ENCODE peak calls at places on chromosomes 7 and 10, in five cellular contexts. One of them, this sample, is unnamed.
A peak's percentile ranks its signal among the peaks of the same experiment; 100 is the strongest.

GRCh38 chr10:133278577-133279265 is 2.1 kb upstream of the ADAM8 start:
- DNase-seq in IMR-90: peak; percentile 49
- DNase-seq in HCT116: no peak
- DNase-seq in PC-3: peak; percentile 89
- DNase-seq in mammary epithelial cell: peak; percentile 89
- DNase-seq in this sample: peak; percentile 83

GRCh38 chr10:1464866-1465265 is 272.5 kb downstream of the ADARB2 start:
- DNase-seq in IMR-90: no peak
- DNase-seq in HCT116: no peak
- DNase-seq in PC-3: no peak
- DNase-seq in mammary epithelial cell: no peak
- DNase-seq in this sample: no peak

GRCh38 chr7:30143748-30144251 is 9.0 kb downstream of the MTURN start:
- DNase-seq in IMR-90: peak; percentile 62
- DNase-seq in HCT116: no peak
- DNase-seq in PC-3: peak; percentile 98
- DNase-seq in mammary epithelial cell: peak; percentile 85
- DNase-seq in this sample: no peak

GRCh38 chr10:80552151-80552646 is 14.5 kb downstream of the SH2D4B start:
- DNase-seq in IMR-90: no peak
- DNase-seq in HCT116: no peak
- DNase-seq in PC-3: no peak
- DNase-seq in mammary epithelial cell: no peak
- DNase-seq in this sample: peak; percentile 49

GRCh38 chr10:121070257-121070656 is 219.1 kb downstream of the WDR11 start:
- DNase-seq in IMR-90: no peak
- DNase-seq in HCT116: peak; percentile 59
- DNase-seq in PC-3: peak; percentile 15
- DNase-seq in mammary epithelial cell: peak; percentile 35
- DNase-seq in this sample: peak; percentile 51

GRCh38 chr10:31621733-31622132 is 302.7 kb downstream of the ZEB1 start:
- DNase-seq in IMR-90: no peak
- DNase-seq in HCT116: no peak
- DNase-seq in PC-3: no peak
- DNase-seq in mammary epithelial cell: no peak
- DNase-seq in this sample: no peak

GRCh38 chr7:48742046-48742445 is 182.3 kb upstream of the CDC14C start:
- DNase-seq in IMR-90: no peak
- DNase-seq in HCT116: no peak
- DNase-seq in PC-3: no peak
- DNase-seq in mammary epithelial cell: no peak
- DNase-seq in this sample: no peak

GRCh38 chr7:119963654-119964053 is 309.3 kb upstream of the KCND2 start:
- DNase-seq in IMR-90: no peak
- DNase-seq in HCT116: no peak
- DNase-seq in PC-3: no peak
- DNase-seq in mammary epithelial cell: no peak
- DNase-seq in this sample: no peak

GRCh38 chr7:66758964-66759628 is 18.6 kb downstream of the RABGEF1 start:
- DNase-seq in IMR-90: no peak
- DNase-seq in HCT116: no peak
- DNase-seq in PC-3: no peak
- DNase-seq in mammary epithelial cell: no peak
- DNase-seq in this sample: no peak

GRCh38 chr7:4715385-4715770 is 33.3 kb downstream of the FOXK1 start:
- DNase-seq in IMR-90: peak; percentile 88
- DNase-seq in HCT116: no peak
- DNase-seq in PC-3: no peak
- DNase-seq in mammary epithelial cell: peak; percentile 89
- DNase-seq in this sample: no peak

GRCh38 chr7:37281368-37282092 is 167.1 kb downstream of the ELMO1 start:
- DNase-seq in IMR-90: no peak
- DNase-seq in HCT116: no peak
- DNase-seq in PC-3: no peak
- DNase-seq in mammary epithelial cell: no peak
- DNase-seq in this sample: no peak

GRCh38 chr7:137930616-137931015 is 71.3 kb downstream of the CREB3L2 start:
- DNase-seq in IMR-90: peak; percentile 97
- DNase-seq in HCT116: no peak
- DNase-seq in PC-3: peak; percentile 88
- DNase-seq in mammary epithelial cell: peak; percentile 92
- DNase-seq in this sample: no peak

GRCh38 chr7:100568936-100569844 is 4.5 kb downstream of the SAP25 start:
- DNase-seq in IMR-90: no peak
- DNase-seq in HCT116: no peak
- DNase-seq in PC-3: no peak
- DNase-seq in mammary epithelial cell: no peak
- DNase-seq in this sample: peak; percentile 80

GRCh38 chr7:17660116-17660515 is 280.2 kb downstream of the SNX13 start:
- DNase-seq in IMR-90: peak; percentile 89
- DNase-seq in HCT116: no peak
- DNase-seq in PC-3: no peak
- DNase-seq in mammary epithelial cell: peak; percentile 52
- DNase-seq in this sample: no peak
- H3K27ac ChIP-seq in IMR-90: peak overlapping the region; percentile 58
- H3K27ac ChIP-seq in HCT116: no peak overlapping the region
- H3K27ac ChIP-seq in PC-3: no peak overlapping the region
- H3K27ac ChIP-seq in mammary epithelial cell: no peak overlapping the region
- H3K27ac ChIP-seq in this sample: no peak overlapping the region

GRCh38 chr10:104638861-104639594 is 2.1 kb upstream of the SORCS3 start:
- DNase-seq in IMR-90: no peak
- DNase-seq in HCT116: no peak
- DNase-seq in PC-3: no peak
- DNase-seq in mammary epithelial cell: no peak
- DNase-seq in this sample: peak; percentile 68
- TF ChIP-seq CTCF in IMR-90: no peak
- TF ChIP-seq CTCF in HCT116: no peak
- TF ChIP-seq CTCF in PC-3: no peak
- TF ChIP-seq CTCF in mammary epithelial cell: peak; percentile 55
- TF ChIP-seq CTCF in this sample: peak; percentile 67

DNA sequence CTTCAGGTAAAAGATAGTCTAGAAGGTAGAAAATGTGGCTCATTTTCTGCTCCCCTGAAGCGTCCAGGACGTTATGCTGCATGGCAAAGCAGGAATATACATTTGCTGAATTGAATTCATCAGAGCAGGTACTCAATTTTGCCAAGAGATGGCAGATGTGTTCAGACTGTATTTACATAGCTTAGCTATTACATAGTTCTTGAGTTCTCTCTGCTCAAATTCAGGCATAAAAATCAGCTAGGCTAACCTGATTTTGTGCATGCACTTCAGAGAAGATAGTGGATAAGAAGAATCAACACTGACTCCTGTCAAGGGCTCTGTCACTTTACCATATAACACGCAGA is 209.2 kb upstream of the FAM3C start:
- DNase-seq in IMR-90: peak; percentile 6
- DNase-seq in HCT116: no peak
- DNase-seq in PC-3: peak; percentile 12
- DNase-seq in mammary epithelial cell: peak; percentile 46
- DNase-seq in this sample: peak; percentile 39
- H2AFZ ChIP-seq in IMR-90: no peak overlapping the region
- H2AFZ ChIP-seq in HCT116: peak overlapping the region; percentile 18
- H2AFZ ChIP-seq in PC-3: no peak overlapping the region
- H2AFZ ChIP-seq in mammary epithelial cell: peak overlapping the region; percentile 59
- H2AFZ ChIP-seq in this sample: no peak overlapping the region

DNA sequence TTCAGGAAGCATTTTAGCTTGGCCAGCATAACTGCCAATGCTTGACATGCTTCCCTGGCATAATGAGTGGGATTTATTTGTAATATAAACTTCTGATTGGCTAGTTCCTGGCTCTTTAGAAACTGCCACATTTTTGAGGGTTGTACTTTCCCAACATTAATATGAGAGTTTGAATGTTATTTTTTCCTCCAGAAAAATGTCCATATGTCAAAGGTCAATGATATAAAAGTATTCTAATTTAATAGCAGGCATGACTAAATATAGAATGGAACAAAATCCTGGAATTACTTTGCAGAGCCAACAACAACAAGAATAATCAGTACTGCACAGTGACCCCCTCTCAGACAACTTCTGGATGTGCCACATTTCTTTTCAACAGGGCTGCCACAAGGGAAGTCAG is 352.6 kb downstream of the PRPF18 start:
- DNase-seq in IMR-90: peak; percentile 41
- DNase-seq in HCT116: no peak
- DNase-seq in PC-3: no peak
- DNase-seq in mammary epithelial cell: no peak
- DNase-seq in this sample: no peak
- H3K27ac ChIP-seq in IMR-90: no peak overlapping the region
- H3K27ac ChIP-seq in HCT116: no peak overlapping the region
- H3K27ac ChIP-seq in PC-3: no peak overlapping the region
- H3K27ac ChIP-seq in mammary epithelial cell: no peak overlapping the region
- H3K27ac ChIP-seq in this sample: no peak overlapping the region

DNA sequence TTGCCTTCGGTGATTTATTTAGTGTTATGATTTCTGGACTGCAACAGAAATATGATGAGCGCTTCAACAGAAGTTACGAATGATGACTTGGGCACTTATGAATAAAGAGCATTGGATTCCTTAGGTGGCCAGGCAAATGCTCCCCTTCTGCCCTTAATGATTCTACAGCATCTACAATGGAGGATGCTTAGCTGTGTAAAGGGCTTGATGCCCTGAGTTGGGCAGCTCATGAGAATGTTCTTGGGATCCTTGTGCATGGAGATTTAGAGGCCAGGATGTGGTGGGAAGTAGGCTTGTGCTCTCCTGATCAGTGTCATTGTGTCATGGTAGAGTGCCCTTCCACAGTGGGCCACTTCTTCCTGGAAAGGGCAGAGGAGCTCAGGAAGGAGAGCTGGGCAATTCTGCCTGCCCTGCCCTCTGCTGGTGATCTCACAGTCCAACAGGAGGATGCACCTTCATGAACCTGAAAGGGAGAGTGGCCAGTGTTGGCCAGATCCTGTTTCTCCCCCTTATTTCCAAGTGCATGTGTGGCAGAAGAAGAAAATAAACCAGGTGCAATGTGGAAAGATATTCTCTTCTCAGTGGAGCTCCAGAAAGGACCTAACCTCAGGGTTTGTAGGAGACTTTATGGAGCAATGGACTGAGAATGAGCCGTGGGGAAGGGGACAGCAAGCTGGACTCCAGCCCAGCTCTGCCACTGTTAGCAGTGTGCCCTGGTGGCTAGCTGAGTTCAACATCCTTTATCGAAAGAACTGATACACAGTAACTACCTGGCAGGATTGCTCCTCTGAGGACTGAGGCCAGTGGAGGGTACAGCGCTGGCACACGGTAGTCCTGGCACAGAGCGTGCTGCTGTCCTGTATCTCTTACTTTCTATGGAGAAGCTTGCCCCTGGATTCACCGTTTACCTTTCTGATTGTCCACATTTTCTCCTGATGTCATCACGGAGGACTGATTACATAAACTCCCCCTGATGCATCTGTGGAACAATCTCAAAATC is 182.9 kb downstream of the BMPER start:
- DNase-seq in IMR-90: peak; percentile 40
- DNase-seq in HCT116: peak; percentile 45
- DNase-seq in PC-3: peak; percentile 43
- DNase-seq in mammary epithelial cell: peak; percentile 35
- DNase-seq in this sample: peak; percentile 58
- TF ChIP-seq CTCF in IMR-90: peak; percentile 61
- TF ChIP-seq CTCF in HCT116: peak; percentile 65
- TF ChIP-seq CTCF in PC-3: peak; percentile 64
- TF ChIP-seq CTCF in mammary epithelial cell: peak; percentile 89
- TF ChIP-seq CTCF in this sample: peak; percentile 59

DNA sequence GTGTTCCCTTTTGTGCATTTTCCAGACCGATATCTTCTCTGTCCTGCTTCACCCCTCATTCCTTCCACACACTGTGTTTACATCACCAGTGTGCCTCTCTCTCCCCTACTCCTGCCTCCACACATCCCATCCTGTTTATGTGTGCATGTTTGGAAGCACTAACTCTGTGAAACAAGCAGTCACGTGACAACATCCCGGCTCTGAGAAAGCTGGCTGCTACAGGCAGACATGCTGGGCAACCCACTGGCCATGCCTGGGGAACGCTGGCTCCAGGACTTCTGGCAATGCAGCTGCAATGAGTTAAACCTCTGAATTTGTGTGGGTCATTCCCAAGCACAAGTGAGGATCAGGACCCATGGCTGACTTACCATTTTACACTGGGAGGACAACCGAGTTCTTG is 74.0 kb downstream of the WNT2 start:
- DNase-seq in IMR-90: peak; percentile 71
- DNase-seq in HCT116: no peak
- DNase-seq in PC-3: no peak
- DNase-seq in mammary epithelial cell: no peak
- DNase-seq in this sample: peak; percentile 12
- H2AFZ ChIP-seq in IMR-90: peak overlapping the region; percentile 88
- H2AFZ ChIP-seq in HCT116: no peak overlapping the region
- H2AFZ ChIP-seq in PC-3: no peak overlapping the region
- H2AFZ ChIP-seq in mammary epithelial cell: no peak overlapping the region
- H2AFZ ChIP-seq in this sample: no peak overlapping the region

GRCh38 chr10:5946786-5947185 is 30.6 kb downstream of the IL15RA start:
- DNase-seq in IMR-90: no peak
- DNase-seq in HCT116: no peak
- DNase-seq in PC-3: no peak
- DNase-seq in mammary epithelial cell: no peak
- DNase-seq in this sample: no peak
- H3K27ac ChIP-seq in IMR-90: peak overlapping the region; percentile 81
- H3K27ac ChIP-seq in HCT116: no peak overlapping the region
- H3K27ac ChIP-seq in PC-3: no peak overlapping the region
- H3K27ac ChIP-seq in mammary epithelial cell: no peak overlapping the region
- H3K27ac ChIP-seq in this sample: peak overlapping the region; percentile 85

GRCh38 chr7:156693627-156694026 is 53.1 kb downstream of the RNF32 start:
- DNase-seq in IMR-90: no peak
- DNase-seq in HCT116: no peak
- DNase-seq in PC-3: no peak
- DNase-seq in mammary epithelial cell: no peak
- DNase-seq in this sample: no peak
- TF ChIP-seq CTCF in IMR-90: no peak
- TF ChIP-seq CTCF in HCT116: no peak
- TF ChIP-seq CTCF in PC-3: no peak
- TF ChIP-seq CTCF in mammary epithelial cell: no peak
- TF ChIP-seq CTCF in this sample: no peak

DNA sequence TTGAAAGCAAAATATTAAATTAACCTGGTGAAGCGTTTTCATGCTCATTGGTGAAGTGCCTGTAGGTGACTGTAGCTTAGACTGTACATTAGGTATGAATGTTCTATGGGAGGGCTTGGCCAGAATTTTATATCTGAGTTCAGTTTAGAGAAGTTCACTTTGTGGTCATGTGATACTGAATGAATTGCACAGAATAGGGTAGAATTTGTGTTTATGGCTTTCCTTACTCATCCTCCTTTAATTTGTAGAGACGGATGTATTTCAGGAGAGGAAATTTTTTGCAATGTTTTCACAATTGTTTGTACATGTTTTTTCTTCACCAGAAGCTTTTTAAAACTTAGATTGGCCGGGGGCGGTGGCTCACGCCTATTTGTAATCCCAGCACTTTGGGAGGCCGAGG is 32.3 kb downstream of the REEP3 start:
- DNase-seq in IMR-90: peak; percentile 9
- DNase-seq in HCT116: peak; percentile 23
- DNase-seq in PC-3: peak; percentile 83
- DNase-seq in mammary epithelial cell: no peak
- DNase-seq in this sample: no peak
- H2AFZ ChIP-seq in IMR-90: no peak overlapping the region
- H2AFZ ChIP-seq in HCT116: no peak overlapping the region
- H2AFZ ChIP-seq in PC-3: peak overlapping the region; percentile 30
- H2AFZ ChIP-seq in mammary epithelial cell: peak overlapping the region; percentile 47
- H2AFZ ChIP-seq in this sample: no peak overlapping the region

This sample was measured in hepatocyte.